ENCODE peak calls at places on chromosomes 2 and 18, in nine cellular contexts. One of them, this sample, is unnamed.

GRCh38 chr2:63827749-63828148 is 13.9 kb upstream of the UGP2 start:
- DNase-seq in iris pigment epithelial cell: peak
- DNase-seq in anterior cingulate cortex: no peak
- DNase-seq in SK-N-SH: no peak
- DNase-seq in RPMI7951: peak
- DNase-seq in SJSA1: peak
- DNase-seq in 8988T: no peak
- DNase-seq in stimulated activated CD4-positive, alpha-beta T cell treated with anti-CD3 and anti-CD28 coated beads, TNF-alpha, amount 100 ng/mL, for 48 hours: no peak
- DNase-seq in psoas muscle: no peak
- DNase-seq in this sample: peak

GRCh38 chr18:46772396-46772795 is 15.5 kb upstream of the ST8SIA5 start:
- DNase-seq in 8988T: no peak
- DNase-seq in iris pigment epithelial cell: no peak
- DNase-seq in anterior cingulate cortex: no peak
- DNase-seq in psoas muscle: no peak
- DNase-seq in RPMI7951: no peak
- DNase-seq in SK-N-SH: no peak
- DNase-seq in SJSA1: no peak
- DNase-seq in stimulated activated CD4-positive, alpha-beta T cell treated with anti-CD3 and anti-CD28 coated beads, TNF-alpha, amount 100 ng/mL, for 48 hours: no peak
- DNase-seq in this sample: no peak

GRCh38 chr18:79258447-79258846 is 137.3 kb upstream of the NFATC1 start:
- DNase-seq in stimulated activated CD4-positive, alpha-beta T cell treated with anti-CD3 and anti-CD28 coated beads, TNF-alpha, amount 100 ng/mL, for 48 hours: no peak
- DNase-seq in iris pigment epithelial cell: no peak
- DNase-seq in RPMI7951: no peak
- DNase-seq in psoas muscle: no peak
- DNase-seq in SJSA1: no peak
- DNase-seq in anterior cingulate cortex: no peak
- DNase-seq in SK-N-SH: no peak
- DNase-seq in 8988T: no peak
- DNase-seq in this sample: no peak

GRCh38 chr2:136183095-136183494 is 65.1 kb upstream of the CXCR4 start:
- DNase-seq in SJSA1: no peak
- DNase-seq in SK-N-SH: no peak
- DNase-seq in 8988T: no peak
- DNase-seq in RPMI7951: no peak
- DNase-seq in stimulated activated CD4-positive, alpha-beta T cell treated with anti-CD3 and anti-CD28 coated beads, TNF-alpha, amount 100 ng/mL, for 48 hours: no peak
- DNase-seq in psoas muscle: no peak
- DNase-seq in anterior cingulate cortex: no peak
- DNase-seq in iris pigment epithelial cell: no peak
- DNase-seq in this sample: no peak

GRCh38 chr18:463442-464310 is 36.8 kb downstream of the COLEC12 start:
- DNase-seq in psoas muscle: peak
- DNase-seq in stimulated activated CD4-positive, alpha-beta T cell treated with anti-CD3 and anti-CD28 coated beads, TNF-alpha, amount 100 ng/mL, for 48 hours: no peak
- DNase-seq in SK-N-SH: no peak
- DNase-seq in RPMI7951: peak
- DNase-seq in SJSA1: peak
- DNase-seq in 8988T: no peak
- DNase-seq in iris pigment epithelial cell: peak
- DNase-seq in anterior cingulate cortex: no peak
- DNase-seq in this sample: no peak

GRCh38 chr2:88210132-88211004 is 40.2 kb downstream of the THNSL2 start:
- DNase-seq in RPMI7951: no peak
- DNase-seq in stimulated activated CD4-positive, alpha-beta T cell treated with anti-CD3 and anti-CD28 coated beads, TNF-alpha, amount 100 ng/mL, for 48 hours: no peak
- DNase-seq in iris pigment epithelial cell: no peak
- DNase-seq in SJSA1: no peak
- DNase-seq in anterior cingulate cortex: no peak
- DNase-seq in 8988T: no peak
- DNase-seq in psoas muscle: no peak
- DNase-seq in SK-N-SH: no peak
- DNase-seq in this sample: no peak

GRCh38 chr2:179898873-179899272 is 37.5 kb upstream of the ZNF385B start:
- DNase-seq in iris pigment epithelial cell: peak
- DNase-seq in stimulated activated CD4-positive, alpha-beta T cell treated with anti-CD3 and anti-CD28 coated beads, TNF-alpha, amount 100 ng/mL, for 48 hours: no peak
- DNase-seq in 8988T: no peak
- DNase-seq in RPMI7951: peak
- DNase-seq in SK-N-SH: peak
- DNase-seq in psoas muscle: no peak
- DNase-seq in SJSA1: peak
- DNase-seq in anterior cingulate cortex: no peak
- DNase-seq in this sample: peak

GRCh38 chr18:9495465-9495864 is 20.2 kb downstream of the RALBP1 start:
- DNase-seq in stimulated activated CD4-positive, alpha-beta T cell treated with anti-CD3 and anti-CD28 coated beads, TNF-alpha, amount 100 ng/mL, for 48 hours: no peak
- DNase-seq in anterior cingulate cortex: no peak
- DNase-seq in SK-N-SH: no peak
- DNase-seq in psoas muscle: no peak
- DNase-seq in iris pigment epithelial cell: no peak
- DNase-seq in SJSA1: no peak
- DNase-seq in RPMI7951: no peak
- DNase-seq in 8988T: no peak
- DNase-seq in this sample: no peak

GRCh38 chr2:170820647-170821630 is 4.3 kb downstream of the GAD1 start:
- DNase-seq in SK-N-SH: no peak
- DNase-seq in stimulated activated CD4-positive, alpha-beta T cell treated with anti-CD3 and anti-CD28 coated beads, TNF-alpha, amount 100 ng/mL, for 48 hours: no peak
- DNase-seq in anterior cingulate cortex: no peak
- DNase-seq in 8988T: peak
- DNase-seq in psoas muscle: no peak
- DNase-seq in iris pigment epithelial cell: no peak
- DNase-seq in RPMI7951: no peak
- DNase-seq in SJSA1: no peak
- DNase-seq in this sample: no peak

GRCh38 chr18:48769006-48769646 is 181.6 kb downstream of the SMAD7 start:
- DNase-seq in SK-N-SH: peak
- DNase-seq in SJSA1: no peak
- DNase-seq in 8988T: peak
- DNase-seq in stimulated activated CD4-positive, alpha-beta T cell treated with anti-CD3 and anti-CD28 coated beads, TNF-alpha, amount 100 ng/mL, for 48 hours: no peak
- DNase-seq in psoas muscle: peak
- DNase-seq in iris pigment epithelial cell: no peak
- DNase-seq in anterior cingulate cortex: no peak
- DNase-seq in RPMI7951: no peak
- DNase-seq in this sample: no peak

GRCh38 chr2:150477347-150477746 is 10.1 kb downstream of the RND3 start:
- DNase-seq in psoas muscle: no peak
- DNase-seq in SK-N-SH: no peak
- DNase-seq in 8988T: no peak
- DNase-seq in anterior cingulate cortex: no peak
- DNase-seq in iris pigment epithelial cell: peak
- DNase-seq in SJSA1: no peak
- DNase-seq in RPMI7951: no peak
- DNase-seq in stimulated activated CD4-positive, alpha-beta T cell treated with anti-CD3 and anti-CD28 coated beads, TNF-alpha, amount 100 ng/mL, for 48 hours: no peak
- DNase-seq in this sample: no peak

GRCh38 chr2:236743623-236744280 is 174.1 kb downstream of the ACKR3 start:
- DNase-seq in iris pigment epithelial cell: peak
- DNase-seq in 8988T: no peak
- DNase-seq in SK-N-SH: no peak
- DNase-seq in RPMI7951: peak
- DNase-seq in stimulated activated CD4-positive, alpha-beta T cell treated with anti-CD3 and anti-CD28 coated beads, TNF-alpha, amount 100 ng/mL, for 48 hours: no peak
- DNase-seq in psoas muscle: no peak
- DNase-seq in anterior cingulate cortex: no peak
- DNase-seq in SJSA1: peak
- DNase-seq in this sample: no peak

GRCh38 chr2:240594511-240595380 is 8.2 kb downstream of the CAPN10 start:
- DNase-seq in anterior cingulate cortex: no peak
- DNase-seq in psoas muscle: peak
- DNase-seq in RPMI7951: no peak
- DNase-seq in stimulated activated CD4-positive, alpha-beta T cell treated with anti-CD3 and anti-CD28 coated beads, TNF-alpha, amount 100 ng/mL, for 48 hours: no peak
- DNase-seq in SK-N-SH: no peak
- DNase-seq in iris pigment epithelial cell: no peak
- DNase-seq in SJSA1: no peak
- DNase-seq in 8988T: no peak
- DNase-seq in this sample: no peak

GRCh38 chr2:74186038-74186437 is 7.4 kb upstream of the MOB1A start:
- DNase-seq in RPMI7951: no peak
- DNase-seq in anterior cingulate cortex: no peak
- DNase-seq in stimulated activated CD4-positive, alpha-beta T cell treated with anti-CD3 and anti-CD28 coated beads, TNF-alpha, amount 100 ng/mL, for 48 hours: peak
- DNase-seq in SK-N-SH: no peak
- DNase-seq in iris pigment epithelial cell: no peak
- DNase-seq in SJSA1: no peak
- DNase-seq in psoas muscle: no peak
- DNase-seq in 8988T: no peak
- DNase-seq in this sample: no peak

GRCh38 chr2:153047220-153047619 is 328.8 kb downstream of the ARL6IP6 start:
- DNase-seq in iris pigment epithelial cell: no peak
- DNase-seq in stimulated activated CD4-positive, alpha-beta T cell treated with anti-CD3 and anti-CD28 coated beads, TNF-alpha, amount 100 ng/mL, for 48 hours: no peak
- DNase-seq in psoas muscle: no peak
- DNase-seq in RPMI7951: no peak
- DNase-seq in SK-N-SH: no peak
- DNase-seq in SJSA1: no peak
- DNase-seq in 8988T: no peak
- DNase-seq in anterior cingulate cortex: no peak
- DNase-seq in this sample: peak

GRCh38 chr2:216172493-216172892 is 63.3 kb downstream of the XRCC5 start:
- DNase-seq in anterior cingulate cortex: no peak
- DNase-seq in psoas muscle: no peak
- DNase-seq in RPMI7951: no peak
- DNase-seq in 8988T: no peak
- DNase-seq in iris pigment epithelial cell: no peak
- DNase-seq in SK-N-SH: no peak
- DNase-seq in stimulated activated CD4-positive, alpha-beta T cell treated with anti-CD3 and anti-CD28 coated beads, TNF-alpha, amount 100 ng/mL, for 48 hours: no peak
- DNase-seq in SJSA1: no peak
- DNase-seq in this sample: no peak

GRCh38 chr2:149650006-149650405 is 62.4 kb upstream of the MMADHC start:
- DNase-seq in iris pigment epithelial cell: peak
- DNase-seq in 8988T: no peak
- DNase-seq in stimulated activated CD4-positive, alpha-beta T cell treated with anti-CD3 and anti-CD28 coated beads, TNF-alpha, amount 100 ng/mL, for 48 hours: no peak
- DNase-seq in SK-N-SH: no peak
- DNase-seq in psoas muscle: no peak
- DNase-seq in anterior cingulate cortex: no peak
- DNase-seq in SJSA1: no peak
- DNase-seq in RPMI7951: peak
- DNase-seq in this sample: no peak

GRCh38 chr2:8049851-8050571 is 631.8 kb upstream of the ID2 start:
- DNase-seq in iris pigment epithelial cell: no peak
- DNase-seq in psoas muscle: no peak
- DNase-seq in 8988T: no peak
- DNase-seq in anterior cingulate cortex: no peak
- DNase-seq in stimulated activated CD4-positive, alpha-beta T cell treated with anti-CD3 and anti-CD28 coated beads, TNF-alpha, amount 100 ng/mL, for 48 hours: peak
- DNase-seq in RPMI7951: no peak
- DNase-seq in SK-N-SH: no peak
- DNase-seq in SJSA1: no peak
- DNase-seq in this sample: no peak

GRCh38 chr2:143937563-143938346 is 582.2 kb downstream of the ZEB2 start:
- DNase-seq in stimulated activated CD4-positive, alpha-beta T cell treated with anti-CD3 and anti-CD28 coated beads, TNF-alpha, amount 100 ng/mL, for 48 hours: no peak
- DNase-seq in psoas muscle: no peak
- DNase-seq in iris pigment epithelial cell: peak
- DNase-seq in SK-N-SH: peak
- DNase-seq in RPMI7951: no peak
- DNase-seq in anterior cingulate cortex: peak
- DNase-seq in SJSA1: no peak
- DNase-seq in 8988T: no peak
- DNase-seq in this sample: no peak

GRCh38 chr2:120913972-120914838 is 178.5 kb downstream of the GLI2 start:
- DNase-seq in SK-N-SH: no peak
- DNase-seq in iris pigment epithelial cell: no peak
- DNase-seq in stimulated activated CD4-positive, alpha-beta T cell treated with anti-CD3 and anti-CD28 coated beads, TNF-alpha, amount 100 ng/mL, for 48 hours: no peak
- DNase-seq in RPMI7951: no peak
- DNase-seq in anterior cingulate cortex: no peak
- DNase-seq in psoas muscle: peak
- DNase-seq in SJSA1: no peak
- DNase-seq in 8988T: no peak
- DNase-seq in this sample: no peak

GRCh38 chr2:20438334-20439192 is 8.3 kb upstream of the RHOB start:
- DNase-seq in RPMI7951: peak
- DNase-seq in anterior cingulate cortex: no peak
- DNase-seq in psoas muscle: no peak
- DNase-seq in 8988T: no peak
- DNase-seq in iris pigment epithelial cell: peak
- DNase-seq in SK-N-SH: no peak
- DNase-seq in stimulated activated CD4-positive, alpha-beta T cell treated with anti-CD3 and anti-CD28 coated beads, TNF-alpha, amount 100 ng/mL, for 48 hours: no peak
- DNase-seq in SJSA1: peak
- DNase-seq in this sample: no peak

GRCh38 chr2:191625016-191625415 is 52.9 kb upstream of the NABP1 start:
- DNase-seq in stimulated activated CD4-positive, alpha-beta T cell treated with anti-CD3 and anti-CD28 coated beads, TNF-alpha, amount 100 ng/mL, for 48 hours: no peak
- DNase-seq in RPMI7951: peak
- DNase-seq in SJSA1: peak
- DNase-seq in anterior cingulate cortex: no peak
- DNase-seq in 8988T: no peak
- DNase-seq in psoas muscle: no peak
- DNase-seq in SK-N-SH: peak
- DNase-seq in iris pigment epithelial cell: peak
- DNase-seq in this sample: no peak

GRCh38 chr2:171564463-171564862 is 42.2 kb downstream of the CYBRD1 start:
- DNase-seq in iris pigment epithelial cell: peak
- DNase-seq in psoas muscle: no peak
- DNase-seq in SJSA1: no peak
- DNase-seq in RPMI7951: peak
- DNase-seq in stimulated activated CD4-positive, alpha-beta T cell treated with anti-CD3 and anti-CD28 coated beads, TNF-alpha, amount 100 ng/mL, for 48 hours: no peak
- DNase-seq in SK-N-SH: peak
- DNase-seq in anterior cingulate cortex: no peak
- DNase-seq in 8988T: no peak
- DNase-seq in this sample: no peak

GRCh38 chr18:57803119-57803969 is at the start of gene ATP8B1:
- DNase-seq in SJSA1: peak
- DNase-seq in stimulated activated CD4-positive, alpha-beta T cell treated with anti-CD3 and anti-CD28 coated beads, TNF-alpha, amount 100 ng/mL, for 48 hours: no peak
- DNase-seq in iris pigment epithelial cell: peak
- DNase-seq in 8988T: peak
- DNase-seq in RPMI7951: peak
- DNase-seq in psoas muscle: peak
- DNase-seq in anterior cingulate cortex: no peak
- DNase-seq in SK-N-SH: peak
- DNase-seq in this sample: no peak

GRCh38 chr2:169963786-169964185 is 136.5 kb downstream of the UBR3 start:
- DNase-seq in SJSA1: no peak
- DNase-seq in anterior cingulate cortex: no peak
- DNase-seq in psoas muscle: no peak
- DNase-seq in iris pigment epithelial cell: peak
- DNase-seq in RPMI7951: no peak
- DNase-seq in 8988T: no peak
- DNase-seq in stimulated activated CD4-positive, alpha-beta T cell treated with anti-CD3 and anti-CD28 coated beads, TNF-alpha, amount 100 ng/mL, for 48 hours: no peak
- DNase-seq in SK-N-SH: no peak
- DNase-seq in this sample: no peak

GRCh38 chr2:46284260-46284659 is 12.9 kb upstream of the EPAS1 start:
- DNase-seq in 8988T: no peak
- DNase-seq in iris pigment epithelial cell: no peak
- DNase-seq in anterior cingulate cortex: no peak
- DNase-seq in RPMI7951: no peak
- DNase-seq in SJSA1: no peak
- DNase-seq in stimulated activated CD4-positive, alpha-beta T cell treated with anti-CD3 and anti-CD28 coated beads, TNF-alpha, amount 100 ng/mL, for 48 hours: no peak
- DNase-seq in SK-N-SH: no peak
- DNase-seq in psoas muscle: no peak
- DNase-seq in this sample: no peak